ENCODE peak calls at places on chromosomes 1 and 21, in seven cellular contexts. One of them, this sample, is unnamed. For H3K9me3, the result is how much of the 10 kb centered on the place peaks cover.

GRCh38 chr1:34884961-34885360 is 25.4 kb upstream of the SMIM12 start:
- DNase-seq in hepatocyte: no peak
- DNase-seq in Caco-2: peak
- DNase-seq in SK-N-SH: no peak
- DNase-seq in left ventricle myocardium inferior: no peak
- DNase-seq in mucosa of descending colon: no peak
- DNase-seq in A549: peak
- DNase-seq in this sample: no peak

GRCh38 chr1:199460933-199461332 is 566.6 kb upstream of the NR5A2 start:
- DNase-seq in hepatocyte: no peak
- DNase-seq in Caco-2: no peak
- DNase-seq in SK-N-SH: no peak
- DNase-seq in left ventricle myocardium inferior: no peak
- DNase-seq in mucosa of descending colon: no peak
- DNase-seq in A549: no peak
- DNase-seq in this sample: no peak

GRCh38 chr1:48036693-48037386 is 39.7 kb upstream of the TRABD2B start:
- DNase-seq in hepatocyte: peak
- DNase-seq in Caco-2: no peak
- DNase-seq in SK-N-SH: no peak
- DNase-seq in left ventricle myocardium inferior: no peak
- DNase-seq in mucosa of descending colon: no peak
- DNase-seq in A549: no peak
- DNase-seq in this sample: no peak

GRCh38 chr1:47617381-47618221 is 179.8 kb downstream of the FOXD2 start:
- DNase-seq in hepatocyte: no peak
- DNase-seq in Caco-2: no peak
- DNase-seq in SK-N-SH: no peak
- DNase-seq in left ventricle myocardium inferior: no peak
- DNase-seq in mucosa of descending colon: no peak
- DNase-seq in A549: no peak
- DNase-seq in this sample: no peak

GRCh38 chr1:43796111-43796581 is 88.8 kb downstream of the ST3GAL3 start:
- DNase-seq in hepatocyte: no peak
- DNase-seq in Caco-2: no peak
- DNase-seq in SK-N-SH: no peak
- DNase-seq in left ventricle myocardium inferior: no peak
- DNase-seq in mucosa of descending colon: no peak
- DNase-seq in A549: no peak
- DNase-seq in this sample: no peak

GRCh38 chr1:189779034-189779433 is 698.6 kb downstream of the BRINP3 start:
- DNase-seq in hepatocyte: no peak
- DNase-seq in Caco-2: no peak
- DNase-seq in SK-N-SH: no peak
- DNase-seq in left ventricle myocardium inferior: no peak
- DNase-seq in mucosa of descending colon: no peak
- DNase-seq in A549: no peak
- DNase-seq in this sample: no peak

GRCh38 chr1:27992271-27992670 is 32.5 kb downstream of the XKR8 start:
- DNase-seq in hepatocyte: no peak
- DNase-seq in Caco-2: no peak
- DNase-seq in SK-N-SH: no peak
- DNase-seq in left ventricle myocardium inferior: no peak
- DNase-seq in mucosa of descending colon: peak
- DNase-seq in A549: no peak
- DNase-seq in this sample: no peak

GRCh38 chr21:32468567-32469175 is 56.2 kb downstream of the EVA1C start:
- DNase-seq in hepatocyte: no peak
- DNase-seq in Caco-2: no peak
- DNase-seq in SK-N-SH: no peak
- DNase-seq in left ventricle myocardium inferior: no peak
- DNase-seq in mucosa of descending colon: no peak
- DNase-seq in A549: no peak
- DNase-seq in this sample: no peak

GRCh38 chr1:153711006-153711405 is 16.8 kb upstream of the INTS3 start:
- DNase-seq in hepatocyte: no peak
- DNase-seq in Caco-2: no peak
- DNase-seq in SK-N-SH: no peak
- DNase-seq in left ventricle myocardium inferior: no peak
- DNase-seq in mucosa of descending colon: no peak
- DNase-seq in A549: no peak
- DNase-seq in this sample: no peak

GRCh38 chr1:66933887-66934700 is 9.3 kb downstream of the MIER1 start:
- DNase-seq in hepatocyte: no peak
- DNase-seq in Caco-2: no peak
- DNase-seq in SK-N-SH: no peak
- DNase-seq in left ventricle myocardium inferior: no peak
- DNase-seq in mucosa of descending colon: no peak
- DNase-seq in A549: peak
- DNase-seq in this sample: no peak
- H3K4me3 ChIP-seq in hepatocyte: no peak
- H3K4me3 ChIP-seq in Caco-2: no peak
- H3K4me3 ChIP-seq in SK-N-SH: no peak
- H3K4me3 ChIP-seq in left ventricle myocardium inferior: peak
- H3K4me3 ChIP-seq in mucosa of descending colon: no peak
- H3K4me3 ChIP-seq in A549: peak
- H3K4me3 ChIP-seq in this sample: peak

GRCh38 chr21:40191616-40192015 is 324.4 kb downstream of the PCP4 start:
- DNase-seq in hepatocyte: no peak
- DNase-seq in Caco-2: no peak
- DNase-seq in SK-N-SH: no peak
- DNase-seq in left ventricle myocardium inferior: no peak
- DNase-seq in mucosa of descending colon: no peak
- DNase-seq in A549: no peak
- DNase-seq in this sample: no peak
- H3K9me3 ChIP-seq in hepatocyte: under half
- H3K9me3 ChIP-seq in Caco-2: under half
- H3K9me3 ChIP-seq in SK-N-SH: under half
- H3K9me3 ChIP-seq in left ventricle myocardium inferior: under half
- H3K9me3 ChIP-seq in mucosa of descending colon: under half
- H3K9me3 ChIP-seq in A549: under half
- H3K9me3 ChIP-seq in this sample: under half

GRCh38 chr1:171351961-171352360 is 38.0 kb downstream of the FMO4 start:
- DNase-seq in hepatocyte: no peak
- DNase-seq in Caco-2: no peak
- DNase-seq in SK-N-SH: no peak
- DNase-seq in left ventricle myocardium inferior: no peak
- DNase-seq in mucosa of descending colon: no peak
- DNase-seq in A549: no peak
- DNase-seq in this sample: no peak

GRCh38 chr1:171357179-171357578 is 43.2 kb downstream of the FMO4 start:
- DNase-seq in hepatocyte: no peak
- DNase-seq in Caco-2: no peak
- DNase-seq in SK-N-SH: no peak
- DNase-seq in left ventricle myocardium inferior: no peak
- DNase-seq in mucosa of descending colon: no peak
- DNase-seq in A549: no peak
- DNase-seq in this sample: no peak

GRCh38 chr1:171350579-171350978 is 36.6 kb downstream of the FMO4 start:
- DNase-seq in hepatocyte: no peak
- DNase-seq in Caco-2: no peak
- DNase-seq in SK-N-SH: no peak
- DNase-seq in left ventricle myocardium inferior: no peak
- DNase-seq in mucosa of descending colon: no peak
- DNase-seq in A549: no peak
- DNase-seq in this sample: no peak

GRCh38 chr1:171355727-171356126 is 41.7 kb downstream of the FMO4 start:
- DNase-seq in hepatocyte: peak
- DNase-seq in Caco-2: no peak
- DNase-seq in SK-N-SH: no peak
- DNase-seq in left ventricle myocardium inferior: no peak
- DNase-seq in mucosa of descending colon: no peak
- DNase-seq in A549: no peak
- DNase-seq in this sample: no peak

GRCh38 chr1:171352554-171352953 is 38.6 kb downstream of the FMO4 start:
- DNase-seq in hepatocyte: no peak
- DNase-seq in Caco-2: no peak
- DNase-seq in SK-N-SH: no peak
- DNase-seq in left ventricle myocardium inferior: no peak
- DNase-seq in mucosa of descending colon: no peak
- DNase-seq in A549: no peak
- DNase-seq in this sample: no peak
- H3K4me3 ChIP-seq in hepatocyte: no peak
- H3K4me3 ChIP-seq in Caco-2: no peak
- H3K4me3 ChIP-seq in SK-N-SH: no peak
- H3K4me3 ChIP-seq in left ventricle myocardium inferior: no peak
- H3K4me3 ChIP-seq in mucosa of descending colon: no peak
- H3K4me3 ChIP-seq in A549: no peak
- H3K4me3 ChIP-seq in this sample: no peak

GRCh38 chr21:40719615-40720014 is 127.3 kb downstream of the DSCAM start:
- DNase-seq in hepatocyte: no peak
- DNase-seq in Caco-2: no peak
- DNase-seq in SK-N-SH: no peak
- DNase-seq in left ventricle myocardium inferior: no peak
- DNase-seq in mucosa of descending colon: no peak
- DNase-seq in A549: no peak
- DNase-seq in this sample: no peak
- H3K9me3 ChIP-seq in hepatocyte: under half
- H3K9me3 ChIP-seq in Caco-2: under half
- H3K9me3 ChIP-seq in SK-N-SH: under half
- H3K9me3 ChIP-seq in left ventricle myocardium inferior: under half
- H3K9me3 ChIP-seq in mucosa of descending colon: under half
- H3K9me3 ChIP-seq in A549: under half
- H3K9me3 ChIP-seq in this sample: under half

This sample was measured in right cardiac atrium.